ENCODE peak calls at places on chromosomes 12 and 14, in eight cellular contexts. D is uterus; B is mesendoderm; Q is HAP-1; U is CD8-positive, alpha-beta T cell; Y is upper lobe of right lung; H is frontal cortex; P is NCI-H2081. V is an unnamed sample.

GRCh38 chr12:51863921-51864700 is 15.6 kb upstream of the FIGNL2 start:
- DNase-seq in D (no peak), B (peak), Q (no peak), U (no peak), Y (peak), H (no peak), P (no peak), V (peak)

GRCh38 chr14:105365101-105365500 is 33.2 kb upstream of the TEX22 start:
- DNase-seq in D (no peak), B (no peak), Q (no peak), U (no peak), Y (no peak), H (no peak), P (no peak), V (no peak)

GRCh38 chr12:22687677-22688076 is 62.7 kb downstream of the ETNK1 start:
- DNase-seq in D (no peak), B (no peak), Q (no peak), U (no peak), Y (no peak), H (no peak), P (no peak), V (no peak)

GRCh38 chr12:26271889-26272492 is 76.6 kb downstream of the SSPN start:
- DNase-seq in D (peak), B (no peak), Q (no peak), U (no peak), Y (peak), H (no peak), P (no peak), V (no peak)

GRCh38 chr14:76138119-76138757 is 13.5 kb upstream of the GPATCH2L start:
- DNase-seq in D (no peak), B (peak), Q (no peak), U (peak), Y (no peak), H (no peak), P (no peak), V (no peak)

GRCh38 chr14:48325486-48325885 is 650.1 kb upstream of the MDGA2 start:
- DNase-seq in D (no peak), B (no peak), Q (no peak), U (no peak), Y (no peak), H (no peak), P (no peak), V (no peak)

GRCh38 chr12:68477256-68477655 is 133.4 kb upstream of the RAP1B start:
- DNase-seq in D (no peak), B (no peak), Q (no peak), U (no peak), Y (no peak), H (no peak), P (no peak), V (no peak)

GRCh38 chr12:129848921-129849320 is 54.9 kb downstream of the TMEM132D start:
- DNase-seq in D (no peak), B (no peak), Q (no peak), U (no peak), Y (no peak), H (no peak), P (no peak), V (no peak)

GRCh38 chr14:62897057-62897456 is 148.2 kb downstream of the KCNH5 start:
- DNase-seq in D (no peak), B (no peak), Q (peak), U (no peak), Y (no peak), H (no peak), P (no peak), V (no peak)

GRCh38 chr14:94403312-94403711 is 14.9 kb upstream of the SERPINA1 start:
- DNase-seq in D (no peak), B (no peak), Q (no peak), U (no peak), Y (no peak), H (no peak), P (no peak), V (no peak)

GRCh38 chr12:54592316-54592715 is 3.9 kb upstream of the PPP1R1A start:
- DNase-seq in D (no peak), B (no peak), Q (no peak), U (no peak), Y (no peak), H (no peak), P (no peak), V (no peak)

GRCh38 chr12:86044396-86044795 is 170.3 kb downstream of the NTS start:
- DNase-seq in D (no peak), B (no peak), Q (no peak), U (no peak), Y (no peak), H (no peak), P (no peak), V (no peak)

GRCh38 chr14:65639216-65639615 is 226.7 kb downstream of the FUT8 start:
- DNase-seq in D (no peak), B (no peak), Q (no peak), U (no peak), Y (no peak), H (no peak), P (no peak), V (no peak)

GRCh38 chr12:32471601-32472001 is 72.2 kb downstream of the FGD4 start:
- DNase-seq in D (no peak), B (no peak), Q (no peak), U (no peak), Y (no peak), H (no peak), P (no peak), V (no peak)

GRCh38 chr12:7362734-7363133 is 58.9 kb downstream of the ACSM4 start:
- DNase-seq in D (no peak), B (no peak), Q (no peak), U (no peak), Y (no peak), H (no peak), P (no peak), V (no peak)

GRCh38 chr12:52844386-52844785 is 4.4 kb downstream of the KRT78 start:
- DNase-seq in D (no peak), B (no peak), Q (no peak), U (no peak), Y (no peak), H (no peak), P (no peak), V (no peak)

GRCh38 chr12:47034661-47035060 is 44.8 kb upstream of the PCED1B start:
- DNase-seq in D (no peak), B (no peak), Q (no peak), U (no peak), Y (no peak), H (no peak), P (no peak), V (no peak)

GRCh38 chr14:46672128-46672527 is 20.5 kb upstream of the RPL10L start:
- DNase-seq in D (no peak), B (no peak), Q (no peak), U (no peak), Y (no peak), H (no peak), P (no peak), V (no peak)

V was measured in NCI-H2227 treated with DMSO at 0.1 percent for 48 hours.